ENCODE peak calls at places on chromosomes 7 and 10, in six cellular contexts. X is caudate nucleus; N is choroid plexus epithelial cell; I is activated T-cell treated with anti-CD3 and anti-CD28 coated beads, Interleukin-2, amount 50 U/mL, for 4 hours; W is HTR-8/SVneo; S is hippocampal formation. Z is an unnamed sample.

GRCh38 chr7:2956526-2957368 is 86.9 kb downstream of the CARD11 start:
- DNase-seq in N (peak), I (peak), S (no peak), W (peak), X (no peak), Z (peak)

GRCh38 chr7:155073922-155074321 is 3.8 kb downstream of the HTR5A start:
- DNase-seq in N (no peak), X (no peak), I (no peak), W (no peak), S (no peak), Z (no peak)

GRCh38 chr10:69413221-69413865 is 3.4 kb downstream of the TACR2 start:
- DNase-seq in W (peak), X (no peak), I (peak), N (peak), S (peak), Z (peak)

GRCh38 chr7:70585071-70585470 is 546.9 kb upstream of the GALNT17 start:
- DNase-seq in N (no peak), X (no peak), I (peak), W (no peak), S (no peak), Z (no peak)

GRCh38 chr7:85749715-85750453 is 563.0 kb upstream of the SEMA3D start:
- DNase-seq in X (no peak), S (no peak), I (no peak), N (peak), W (no peak), Z (no peak)

GRCh38 chr7:74709880-74710671 is 52.6 kb downstream of the GTF2I start:
- DNase-seq in N (peak), X (no peak), I (no peak), W (no peak), S (peak), Z (no peak)

GRCh38 chr7:90766814-90767564 is 170.9 kb downstream of the CDK14 start:
- DNase-seq in I (no peak), X (no peak), W (no peak), N (peak), S (peak), Z (no peak)

GRCh38 chr10:92342801-92343200 is 51.8 kb downstream of the MARCHF5 start:
- DNase-seq in W (peak), N (peak), S (no peak), I (no peak), X (no peak), Z (no peak)

GRCh38 chr10:104622598-104623209 is 18.4 kb upstream of the SORCS3 start:
- DNase-seq in S (no peak), W (no peak), I (no peak), X (no peak), N (peak), Z (no peak)